ENCODE peak calls at places on chromosomes 2 and 18, in eight cellular contexts. One of them, this sample, is unnamed.

GRCh38 chr2:50346104-50346503 is 685.8 kb downstream of the NRXN1 start:
- DNase-seq in fibroblast of the aortic adventitia: no peak
- DNase-seq in AG04450: no peak
- DNase-seq in body of pancreas: no peak
- DNase-seq in testis: no peak
- DNase-seq in CD8-positive, alpha-beta T cell: no peak
- DNase-seq in A549: no peak
- DNase-seq in foreskin fibroblast: no peak
- DNase-seq in this sample: no peak

GRCh38 chr2:143802242-143802641 is 673.0 kb downstream of the ARHGAP15 start:
- DNase-seq in fibroblast of the aortic adventitia: no peak
- DNase-seq in AG04450: peak
- DNase-seq in body of pancreas: no peak
- DNase-seq in testis: no peak
- DNase-seq in CD8-positive, alpha-beta T cell: no peak
- DNase-seq in A549: no peak
- DNase-seq in foreskin fibroblast: no peak
- DNase-seq in this sample: no peak

GRCh38 chr2:221581986-221582385 is 9.9 kb upstream of the EPHA4 start:
- DNase-seq in fibroblast of the aortic adventitia: no peak
- DNase-seq in AG04450: no peak
- DNase-seq in body of pancreas: no peak
- DNase-seq in testis: no peak
- DNase-seq in CD8-positive, alpha-beta T cell: no peak
- DNase-seq in A549: no peak
- DNase-seq in foreskin fibroblast: no peak
- DNase-seq in this sample: no peak

GRCh38 chr2:229852565-229852964 is 69.2 kb downstream of the TRIP12 start:
- DNase-seq in fibroblast of the aortic adventitia: peak
- DNase-seq in AG04450: peak
- DNase-seq in body of pancreas: no peak
- DNase-seq in testis: peak
- DNase-seq in CD8-positive, alpha-beta T cell: peak
- DNase-seq in A549: no peak
- DNase-seq in foreskin fibroblast: peak
- DNase-seq in this sample: no peak

GRCh38 chr18:4582677-4583076 is 127.6 kb upstream of the DLGAP1 start:
- DNase-seq in fibroblast of the aortic adventitia: no peak
- DNase-seq in AG04450: no peak
- DNase-seq in body of pancreas: no peak
- DNase-seq in testis: no peak
- DNase-seq in CD8-positive, alpha-beta T cell: no peak
- DNase-seq in A549: no peak
- DNase-seq in foreskin fibroblast: no peak
- DNase-seq in this sample: no peak

GRCh38 chr2:150470435-150470834 is 17.0 kb downstream of the RND3 start:
- DNase-seq in fibroblast of the aortic adventitia: peak
- DNase-seq in AG04450: no peak
- DNase-seq in body of pancreas: no peak
- DNase-seq in testis: no peak
- DNase-seq in CD8-positive, alpha-beta T cell: no peak
- DNase-seq in A549: no peak
- DNase-seq in foreskin fibroblast: peak
- DNase-seq in this sample: no peak

GRCh38 chr2:27667439-27667838 is 3.8 kb downstream of the SLC4A1AP start:
- DNase-seq in fibroblast of the aortic adventitia: no peak
- DNase-seq in AG04450: no peak
- DNase-seq in body of pancreas: no peak
- DNase-seq in testis: no peak
- DNase-seq in CD8-positive, alpha-beta T cell: no peak
- DNase-seq in A549: no peak
- DNase-seq in foreskin fibroblast: no peak
- DNase-seq in this sample: no peak

GRCh38 chr2:140041801-140042200 is 1261.6 kb upstream of the NXPH2 start:
- DNase-seq in fibroblast of the aortic adventitia: no peak
- DNase-seq in AG04450: no peak
- DNase-seq in body of pancreas: no peak
- DNase-seq in testis: no peak
- DNase-seq in CD8-positive, alpha-beta T cell: no peak
- DNase-seq in A549: no peak
- DNase-seq in foreskin fibroblast: no peak
- DNase-seq in this sample: no peak

GRCh38 chr2:181788883-181789555 is 102.5 kb upstream of the ITPRID2 start:
- DNase-seq in fibroblast of the aortic adventitia: no peak
- DNase-seq in AG04450: no peak
- DNase-seq in body of pancreas: no peak
- DNase-seq in testis: no peak
- DNase-seq in CD8-positive, alpha-beta T cell: no peak
- DNase-seq in A549: no peak
- DNase-seq in foreskin fibroblast: peak
- DNase-seq in this sample: no peak

GRCh38 chr2:190718652-190719526 is 70.0 kb downstream of the NAB1 start:
- DNase-seq in fibroblast of the aortic adventitia: peak
- DNase-seq in AG04450: peak
- DNase-seq in body of pancreas: peak
- DNase-seq in testis: no peak
- DNase-seq in CD8-positive, alpha-beta T cell: no peak
- DNase-seq in A549: peak
- DNase-seq in foreskin fibroblast: peak
- DNase-seq in this sample: no peak

GRCh38 chr2:68970566-68970965 is 3.9 kb upstream of the GKN1 start:
- DNase-seq in fibroblast of the aortic adventitia: peak
- DNase-seq in AG04450: no peak
- DNase-seq in body of pancreas: no peak
- DNase-seq in testis: no peak
- DNase-seq in CD8-positive, alpha-beta T cell: no peak
- DNase-seq in A549: no peak
- DNase-seq in foreskin fibroblast: no peak
- DNase-seq in this sample: no peak

GRCh38 chr2:201608021-201608420 is 35.3 kb downstream of the TMEM237 start:
- DNase-seq in fibroblast of the aortic adventitia: no peak
- DNase-seq in AG04450: no peak
- DNase-seq in body of pancreas: no peak
- DNase-seq in testis: no peak
- DNase-seq in CD8-positive, alpha-beta T cell: no peak
- DNase-seq in A549: no peak
- DNase-seq in foreskin fibroblast: no peak
- DNase-seq in this sample: no peak

GRCh38 chr2:180753809-180754761 is 226.3 kb upstream of the UBE2E3 start:
- DNase-seq in fibroblast of the aortic adventitia: peak
- DNase-seq in AG04450: peak
- DNase-seq in body of pancreas: no peak
- DNase-seq in testis: no peak
- DNase-seq in CD8-positive, alpha-beta T cell: no peak
- DNase-seq in A549: no peak
- DNase-seq in foreskin fibroblast: peak
- DNase-seq in this sample: no peak

GRCh38 chr2:8433390-8433789 is 248.5 kb upstream of the ID2 start:
- DNase-seq in fibroblast of the aortic adventitia: no peak
- DNase-seq in AG04450: no peak
- DNase-seq in body of pancreas: no peak
- DNase-seq in testis: no peak
- DNase-seq in CD8-positive, alpha-beta T cell: no peak
- DNase-seq in A549: no peak
- DNase-seq in foreskin fibroblast: no peak
- DNase-seq in this sample: no peak

GRCh38 chr2:579351-579886 is 97.8 kb downstream of the TMEM18 start:
- DNase-seq in fibroblast of the aortic adventitia: no peak
- DNase-seq in AG04450: no peak
- DNase-seq in body of pancreas: no peak
- DNase-seq in testis: no peak
- DNase-seq in CD8-positive, alpha-beta T cell: peak
- DNase-seq in A549: no peak
- DNase-seq in foreskin fibroblast: no peak
- DNase-seq in this sample: no peak

GRCh38 chr2:219965287-219965870 is 337.9 kb downstream of the SLC4A3 start:
- DNase-seq in fibroblast of the aortic adventitia: no peak
- DNase-seq in AG04450: no peak
- DNase-seq in body of pancreas: no peak
- DNase-seq in testis: no peak
- DNase-seq in CD8-positive, alpha-beta T cell: no peak
- DNase-seq in A549: no peak
- DNase-seq in foreskin fibroblast: no peak
- DNase-seq in this sample: no peak

GRCh38 chr2:25853038-25853638 is 25.1 kb downstream of the ASXL2 start:
- DNase-seq in fibroblast of the aortic adventitia: no peak
- DNase-seq in AG04450: no peak
- DNase-seq in body of pancreas: no peak
- DNase-seq in testis: no peak
- DNase-seq in CD8-positive, alpha-beta T cell: no peak
- DNase-seq in A549: no peak
- DNase-seq in foreskin fibroblast: no peak
- DNase-seq in this sample: no peak

GRCh38 chr18:7755753-7756475 is 188.8 kb downstream of the PTPRM start:
- DNase-seq in fibroblast of the aortic adventitia: peak
- DNase-seq in AG04450: no peak
- DNase-seq in body of pancreas: no peak
- DNase-seq in testis: no peak
- DNase-seq in CD8-positive, alpha-beta T cell: no peak
- DNase-seq in A549: no peak
- DNase-seq in foreskin fibroblast: peak
- DNase-seq in this sample: peak
- TF ChIP-seq CTCF in fibroblast of the aortic adventitia: peak
- TF ChIP-seq CTCF in AG04450: peak
- TF ChIP-seq CTCF in body of pancreas: peak
- TF ChIP-seq CTCF in testis: no peak
- TF ChIP-seq CTCF in CD8-positive, alpha-beta T cell: no peak
- TF ChIP-seq CTCF in A549: no peak
- TF ChIP-seq CTCF in foreskin fibroblast: peak
- TF ChIP-seq CTCF in this sample: peak

GRCh38 chr2:241859017-241859435 is 332 bp upstream of the PDCD1 start:
- DNase-seq in fibroblast of the aortic adventitia: no peak
- DNase-seq in AG04450: no peak
- DNase-seq in body of pancreas: no peak
- DNase-seq in testis: no peak
- DNase-seq in CD8-positive, alpha-beta T cell: no peak
- DNase-seq in A549: no peak
- DNase-seq in foreskin fibroblast: no peak
- DNase-seq in this sample: no peak

GRCh38 chr2:241858206-241859016 is at the start of gene PDCD1:
- DNase-seq in fibroblast of the aortic adventitia: no peak
- DNase-seq in AG04450: no peak
- DNase-seq in body of pancreas: peak
- DNase-seq in testis: peak
- DNase-seq in CD8-positive, alpha-beta T cell: peak
- DNase-seq in A549: no peak
- DNase-seq in foreskin fibroblast: no peak
- DNase-seq in this sample: no peak

GRCh38 chr2:241861264-241861663 is 2.6 kb upstream of the PDCD1 start:
- DNase-seq in fibroblast of the aortic adventitia: no peak
- DNase-seq in AG04450: no peak
- DNase-seq in body of pancreas: no peak
- DNase-seq in testis: no peak
- DNase-seq in CD8-positive, alpha-beta T cell: no peak
- DNase-seq in A549: no peak
- DNase-seq in foreskin fibroblast: no peak
- DNase-seq in this sample: no peak

GRCh38 chr2:241860184-241861078 is 1.7 kb upstream of the PDCD1 start:
- DNase-seq in fibroblast of the aortic adventitia: no peak
- DNase-seq in AG04450: no peak
- DNase-seq in body of pancreas: peak
- DNase-seq in testis: no peak
- DNase-seq in CD8-positive, alpha-beta T cell: no peak
- DNase-seq in A549: no peak
- DNase-seq in foreskin fibroblast: no peak
- DNase-seq in this sample: no peak

GRCh38 chr2:241859436-241860183 is 916 bp upstream of the PDCD1 start:
- DNase-seq in fibroblast of the aortic adventitia: peak
- DNase-seq in AG04450: no peak
- DNase-seq in body of pancreas: peak
- DNase-seq in testis: peak
- DNase-seq in CD8-positive, alpha-beta T cell: no peak
- DNase-seq in A549: no peak
- DNase-seq in foreskin fibroblast: peak
- DNase-seq in this sample: no peak
- TF ChIP-seq CTCF in fibroblast of the aortic adventitia: no peak
- TF ChIP-seq CTCF in AG04450: peak
- TF ChIP-seq CTCF in body of pancreas: no peak
- TF ChIP-seq CTCF in testis: peak
- TF ChIP-seq CTCF in CD8-positive, alpha-beta T cell: no peak
- TF ChIP-seq CTCF in A549: no peak
- TF ChIP-seq CTCF in foreskin fibroblast: peak
- TF ChIP-seq CTCF in this sample: peak

DNA sequence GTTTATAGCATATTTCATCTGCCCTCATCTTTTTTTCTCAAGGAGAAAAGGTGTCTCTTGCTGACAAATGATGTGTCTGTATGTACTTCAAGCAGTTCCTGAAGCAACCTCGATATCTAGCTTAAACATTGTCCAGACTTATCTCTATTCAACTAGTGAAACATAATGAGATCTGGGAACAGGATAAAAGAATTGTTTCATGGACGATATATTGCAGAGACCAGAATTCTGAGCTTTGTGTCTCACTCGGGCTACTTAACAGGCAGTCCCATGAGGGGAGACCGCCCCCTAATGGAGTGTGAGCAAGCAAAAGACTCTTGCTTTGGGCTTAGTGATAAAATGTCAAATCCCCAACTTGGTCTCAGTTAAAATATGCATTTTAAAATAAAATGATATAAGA is 929.2 kb upstream of the SOX11 start:
- DNase-seq in fibroblast of the aortic adventitia: no peak
- DNase-seq in AG04450: no peak
- DNase-seq in body of pancreas: peak
- DNase-seq in testis: peak
- DNase-seq in CD8-positive, alpha-beta T cell: no peak
- DNase-seq in A549: no peak
- DNase-seq in foreskin fibroblast: no peak
- DNase-seq in this sample: no peak
- TF ChIP-seq CTCF in fibroblast of the aortic adventitia: no peak
- TF ChIP-seq CTCF in AG04450: no peak
- TF ChIP-seq CTCF in body of pancreas: peak
- TF ChIP-seq CTCF in testis: no peak
- TF ChIP-seq CTCF in CD8-positive, alpha-beta T cell: no peak
- TF ChIP-seq CTCF in A549: no peak
- TF ChIP-seq CTCF in foreskin fibroblast: no peak
- TF ChIP-seq CTCF in this sample: no peak

DNA sequence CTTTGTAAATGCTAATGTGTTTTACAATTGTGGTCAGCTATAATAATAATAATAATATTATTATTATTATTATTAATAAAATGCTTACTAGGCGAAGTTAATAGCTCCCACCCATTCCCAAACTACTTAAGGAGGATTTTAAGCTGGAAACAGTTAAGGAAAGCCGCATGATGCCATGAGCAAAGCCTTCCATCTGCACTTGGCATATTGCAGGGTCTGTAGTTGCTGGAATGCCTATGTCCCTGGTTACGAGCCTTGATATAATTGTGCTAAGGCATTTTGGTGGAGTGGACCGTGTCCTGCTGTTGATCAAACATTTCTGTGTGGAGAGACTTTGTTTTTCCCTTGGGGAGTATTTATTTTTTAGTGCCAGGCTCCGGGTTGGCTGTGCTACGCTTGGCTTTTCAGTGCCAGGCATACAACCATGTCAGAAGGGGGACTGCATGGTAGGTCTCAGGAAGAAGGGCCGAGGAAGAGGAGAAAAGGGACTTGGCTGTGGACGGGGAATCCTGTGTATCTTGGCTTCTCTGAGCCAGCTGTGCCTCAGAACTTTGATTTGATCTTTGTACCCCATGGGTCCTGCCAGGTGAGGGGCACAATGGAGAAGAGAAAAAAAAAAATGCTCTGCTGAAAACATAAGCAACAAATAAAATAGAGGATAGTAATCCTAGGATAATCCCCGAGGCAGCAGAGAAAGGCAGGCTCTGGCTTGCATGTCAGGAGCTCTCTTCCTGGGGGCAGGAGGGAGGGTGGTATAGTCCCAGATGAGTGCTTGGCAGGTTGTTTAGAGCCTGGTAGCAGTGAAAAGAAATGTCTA is 232.8 kb downstream of the NEDD4L start:
- DNase-seq in fibroblast of the aortic adventitia: no peak
- DNase-seq in AG04450: no peak
- DNase-seq in body of pancreas: no peak
- DNase-seq in testis: no peak
- DNase-seq in CD8-positive, alpha-beta T cell: no peak
- DNase-seq in A549: no peak
- DNase-seq in foreskin fibroblast: no peak
- DNase-seq in this sample: no peak
- TF ChIP-seq CTCF in fibroblast of the aortic adventitia: no peak
- TF ChIP-seq CTCF in AG04450: no peak
- TF ChIP-seq CTCF in body of pancreas: no peak
- TF ChIP-seq CTCF in testis: no peak
- TF ChIP-seq CTCF in CD8-positive, alpha-beta T cell: no peak
- TF ChIP-seq CTCF in A549: no peak
- TF ChIP-seq CTCF in foreskin fibroblast: no peak
- TF ChIP-seq CTCF in this sample: no peak

This sample was measured in AG09319.